ENCODE peak calls at places on chromosomes 1 and 21, in six cellular contexts. B, O, P, A, U and F are unnamed samples.

GRCh38 chr1:6471969-6472368 is 6.0 kb upstream of the TNFRSF25 start:
- ATAC-seq in B (peak; percentile 12), O (no peak), P (no peak), A (no peak), U (no peak), F (no peak)

GRCh38 chr1:159952932-159953331 is 1.1 kb downstream of the SLAMF9 start:
- ATAC-seq in B (no peak), O (no peak), P (no peak), A (no peak), U (no peak), F (no peak)

GRCh38 chr1:229058716-229059115 is 212.2 kb upstream of the RAB4A start:
- ATAC-seq in B (peak; percentile 54), O (no peak), P (no peak), A (no peak), U (no peak), F (no peak)

GRCh38 chr1:71054281-71054731 is 6.7 kb upstream of the PTGER3 start:
- ATAC-seq in B (peak; percentile 20), O (peak; percentile 7), P (peak; percentile 37), A (peak; percentile 9), U (peak; percentile 45), F (peak; percentile 19)

GRCh38 chr1:6025269-6026094 is 20.2 kb upstream of the KCNAB2 start:
- ATAC-seq in B (no peak), O (peak; percentile 6), P (peak; percentile 63), A (no peak), U (peak; percentile 45), F (no peak)

GRCh38 chr21:41610042-41610839 is 102.3 kb upstream of the TMPRSS2 start:
- ATAC-seq in B (peak; percentile 34), O (peak; percentile 78), P (peak; percentile 49), A (peak; percentile 89), U (peak; percentile 64), F (no peak)

GRCh38 chr1:155951753-155952504 is 10.5 kb downstream of the RXFP4 start:
- ATAC-seq in B (no peak), O (peak; percentile 54), P (no peak), A (no peak), U (no peak), F (no peak)

GRCh38 chr1:52955129-52955970 is 28.3 kb downstream of the SCP2 start:
- ATAC-seq in B (no peak), O (no peak), P (no peak), A (no peak), U (no peak), F (no peak)

GRCh38 chr1:34930702-34931071 is 1.2 kb upstream of the DLGAP3 start:
- ATAC-seq in B (no peak), O (no peak), P (no peak), A (no peak), U (no peak), F (no peak)

GRCh38 chr1:10438677-10439163 is 8.5 kb downstream of the CENPS start:
- ATAC-seq in B (no peak), O (no peak), P (peak; percentile 28), A (peak; percentile 41), U (peak; percentile 85), F (no peak)

GRCh38 chr1:31782066-31782762 is 18.1 kb upstream of the ADGRB2 start:
- ATAC-seq in B (no peak), O (no peak), P (peak; percentile 15), A (no peak), U (no peak), F (peak; percentile 33)
- TF ChIP-seq EP300 in B (no peak), O (no peak), P (no peak), A (no peak), U (no peak), F (no peak)

DNA sequence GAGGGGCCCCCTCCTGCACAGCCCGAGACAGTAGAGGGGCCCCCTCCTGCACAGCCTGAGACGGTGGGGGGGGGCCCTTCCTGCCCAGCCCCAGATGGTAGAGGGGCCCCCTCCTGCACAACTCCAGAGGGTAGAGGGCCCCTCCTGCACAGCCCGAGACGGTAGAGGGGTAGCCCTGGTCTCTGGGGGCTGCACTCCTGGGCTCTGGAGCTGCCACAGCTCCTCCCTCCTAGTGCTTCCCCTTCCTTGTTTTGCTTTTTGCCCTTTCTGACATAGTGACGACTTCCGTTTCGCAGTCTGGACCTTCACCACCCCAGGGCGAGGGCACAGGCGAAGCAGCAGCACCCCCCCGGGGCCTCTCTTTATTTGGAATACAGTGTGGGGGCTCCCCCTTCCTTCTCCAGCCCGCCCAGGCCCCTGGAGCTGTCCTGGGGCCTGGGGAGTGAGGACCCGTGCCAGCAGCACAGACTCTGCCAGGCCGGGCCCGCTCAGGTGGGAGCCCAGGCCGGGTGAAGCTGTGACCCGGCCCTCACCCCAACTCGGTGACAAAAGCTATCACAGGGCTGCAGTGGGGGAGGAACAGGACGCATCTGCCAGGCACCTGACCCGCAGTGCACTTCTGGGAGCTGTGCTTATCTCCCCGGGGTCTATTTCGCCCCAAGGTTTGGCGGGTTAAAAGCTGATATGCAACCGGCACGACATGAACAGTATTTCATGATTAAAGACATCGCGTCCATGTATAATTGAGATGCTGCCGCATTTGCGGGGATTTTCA is 1.1 kb upstream of the PRXL2B start:
- ATAC-seq in B (peak; percentile 49), O (peak; percentile 76), P (peak; percentile 41), A (peak; percentile 61), U (peak; percentile 52), F (peak; percentile 20)
- TF ChIP-seq EP300 in B (no peak), O (no peak), P (no peak), A (peak; percentile 87), U (no peak), F (no peak)

GRCh38 chr1:67316180-67316902 is 8.7 kb downstream of the IL12RB2 start:
- ATAC-seq in B (no peak), O (no peak), P (no peak), A (no peak), U (no peak), F (no peak)
- TF ChIP-seq EP300 in B (no peak), O (no peak), P (no peak), A (no peak), U (no peak), F (no peak)

GRCh38 chr1:67832737-67833594 is at the start of gene GNG12:
- ATAC-seq in B (peak; percentile 95), O (peak; percentile 78), P (peak; percentile 89), A (peak; percentile 95), U (peak; percentile 72), F (peak; percentile 91)

GRCh38 chr1:67830928-67831596 is 2.2 kb downstream of the GNG12 start:
- ATAC-seq in B (no peak), O (no peak), P (no peak), A (no peak), U (no peak), F (no peak)

GRCh38 chr1:67830226-67830625 is 3.0 kb downstream of the GNG12 start:
- ATAC-seq in B (no peak), O (no peak), P (no peak), A (no peak), U (no peak), F (no peak)

GRCh38 chr1:67833595-67833926 is 294 bp upstream of the GNG12 start:
- ATAC-seq in B (peak; percentile 57), O (peak; percentile 4), P (peak; percentile 11), A (no peak), U (no peak), F (peak; percentile 36)

GRCh38 chr1:67831850-67832513 is 1.3 kb downstream of the GNG12 start:
- ATAC-seq in B (peak; percentile 77), O (peak; percentile 32), P (peak; percentile 80), A (peak; percentile 59), U (peak; percentile 33), F (peak; percentile 40)
- TF ChIP-seq EP300 in B (no peak), O (no peak), P (no peak), A (no peak), U (no peak), F (no peak)

GRCh38 chr1:30027247-30027646 is 696.1 kb downstream of the MATN1 start:
- ATAC-seq in B (no peak), O (no peak), P (no peak), A (no peak), U (no peak), F (no peak)
- TF ChIP-seq EP300 in B (no peak), O (no peak), P (no peak), A (no peak), U (no peak), F (no peak)